ENCODE peak calls at places on chromosomes 13 and 19, in nine cellular contexts. W, A, X, Q, L, J, E, Z and T are unnamed samples.
A peak's percentile ranks its signal among the peaks of the same experiment; 100 is the strongest.

GRCh38 chr19:41933693-41934426 is 5.6 kb upstream of the ERFL start:
- DNase-seq in Z (no peak), W (no peak), J (no peak), E (no peak), Q (no peak), A (no peak), L (no peak), X (no peak), T (no peak)

GRCh38 chr13:88592105-88592504 is 920.9 kb downstream of the SLITRK5 start:
- DNase-seq in J (no peak), E (no peak), L (no peak), X (no peak), Z (no peak), A (no peak), W (no peak), Q (no peak), T (peak; percentile 59)

GRCh38 chr13:107807306-107808073 is 407.8 kb downstream of the LIG4 start:
- DNase-seq in W (no peak), X (no peak), J (no peak), Q (no peak), A (no peak), L (no peak), Z (no peak), E (no peak), T (no peak)

GRCh38 chr13:80533175-80533574 is 192.2 kb upstream of the SPRY2 start:
- DNase-seq in W (no peak), L (no peak), A (no peak), E (no peak), X (no peak), Z (no peak), Q (no peak), J (peak; percentile 57), T (no peak)

GRCh38 chr13:61410669-61411297 is 4.9 kb downstream of the PCDH20 start:
- DNase-seq in A (no peak), Q (peak; percentile 31), J (no peak), L (no peak), W (no peak), Z (no peak), X (no peak), E (no peak), T (no peak)

GRCh38 chr13:107124129-107124718 is 556.3 kb upstream of the ARGLU1 start:
- DNase-seq in J (no peak), Z (no peak), E (no peak), Q (peak; percentile 38), A (no peak), L (no peak), W (no peak), X (no peak), T (peak; percentile 3)

GRCh38 chr19:46928951-46929350 is 68.2 kb downstream of the ARHGAP35 start:
- DNase-seq in L (no peak), X (no peak), W (no peak), Q (no peak), E (no peak), Z (no peak), A (no peak), J (no peak), T (no peak)

GRCh38 chr19:13195678-13196077 is 45.5 kb downstream of the IER2 start:
- DNase-seq in J (no peak), X (no peak), W (no peak), L (no peak), A (peak; percentile 88), E (peak; percentile 29), Q (peak; percentile 61), Z (no peak), T (no peak)

GRCh38 chr19:7099597-7099921 is 30.1 kb downstream of the ZNF557 start:
- DNase-seq in L (no peak), Z (no peak), J (no peak), X (no peak), W (no peak), Q (no peak), A (no peak), E (no peak), T (no peak)

GRCh38 chr13:98352226-98352625 is 175.2 kb upstream of the RNF113B start:
- DNase-seq in Q (no peak), A (no peak), J (no peak), X (no peak), W (no peak), E (no peak), L (no peak), Z (no peak), T (no peak)

GRCh38 chr19:41965127-41965526 is 6.0 kb upstream of the RABAC1 start:
- DNase-seq in Z (no peak), J (no peak), W (no peak), E (no peak), A (no peak), L (no peak), Q (no peak), X (no peak), T (no peak)

GRCh38 chr19:47564081-47564480 is 8.9 kb downstream of the ZNF541 start:
- DNase-seq in W (no peak), A (peak; percentile 86), L (no peak), J (no peak), Z (no peak), E (no peak), Q (no peak), X (no peak), T (no peak)

GRCh38 chr19:17513801-17514200 is 2.4 kb downstream of the PGLS start:
- DNase-seq in X (no peak), A (no peak), L (no peak), W (no peak), Z (no peak), J (no peak), Q (no peak), E (peak; percentile 55), T (peak; percentile 34)

GRCh38 chr13:111577429-111577828 is 257.0 kb downstream of the TEX29 start:
- DNase-seq in A (no peak), W (no peak), Q (no peak), L (no peak), Z (no peak), X (no peak), J (no peak), E (no peak), T (no peak)

GRCh38 chr19:17721821-17722220 is 2.5 kb downstream of the MAP1S start:
- DNase-seq in Q (no peak), J (no peak), L (no peak), A (no peak), Z (peak; percentile 79), W (no peak), E (no peak), X (no peak), T (no peak)

DNA sequence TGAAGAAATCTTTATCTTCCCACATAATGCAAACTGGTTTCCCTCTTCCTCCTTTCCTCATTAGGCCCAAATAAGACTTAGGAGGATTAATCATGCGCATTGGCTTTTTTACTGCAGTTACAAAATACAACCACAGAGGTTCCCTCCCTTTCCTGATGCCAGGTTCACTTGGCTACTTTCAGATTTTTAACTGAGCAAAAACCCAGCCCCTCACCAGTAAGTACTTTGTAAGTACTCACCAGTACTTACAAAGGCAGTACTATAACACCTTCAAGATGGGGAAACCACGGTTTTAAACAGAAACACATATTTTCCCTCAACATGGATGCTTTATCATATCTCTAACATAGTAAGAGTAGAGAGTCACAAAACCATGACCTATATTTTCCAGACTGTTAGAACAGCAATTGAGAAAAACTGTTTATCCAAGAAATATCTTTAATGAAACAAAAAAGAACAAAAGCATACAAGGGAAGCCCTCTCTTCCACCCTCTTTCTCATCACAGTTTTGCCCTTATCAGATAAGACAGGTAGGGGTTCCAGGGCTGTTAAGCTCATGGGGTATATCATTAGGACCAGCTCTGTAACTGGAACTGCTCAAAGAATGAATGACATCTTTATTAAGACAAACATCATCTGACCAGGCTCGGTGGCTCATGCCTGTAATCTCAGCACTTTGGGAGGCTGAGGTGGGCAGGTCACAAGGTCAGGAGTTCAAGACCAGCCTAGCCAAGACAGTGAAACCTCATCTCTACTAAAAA is 12.7 kb downstream of the FOXO1 start:
- DNase-seq in W (no peak), E (no peak), Q (no peak), Z (no peak), J (no peak), L (no peak), X (no peak), A (no peak), T (no peak)
- H3K4me1 ChIP-seq in W (peaks cover 37% of the 10 kb centered on the region), E (no peaks in the 10 kb centered on the region), Q (peaks cover 17% of the 10 kb centered on the region), Z (peaks cover 57% of the 10 kb centered on the region), J (peaks cover 13% of the 10 kb centered on the region), L (peaks cover 63% of the 10 kb centered on the region), X (peaks cover 60% of the 10 kb centered on the region), A (peaks cover 32% of the 10 kb centered on the region), T (peaks cover 11% of the 10 kb centered on the region)

DNA sequence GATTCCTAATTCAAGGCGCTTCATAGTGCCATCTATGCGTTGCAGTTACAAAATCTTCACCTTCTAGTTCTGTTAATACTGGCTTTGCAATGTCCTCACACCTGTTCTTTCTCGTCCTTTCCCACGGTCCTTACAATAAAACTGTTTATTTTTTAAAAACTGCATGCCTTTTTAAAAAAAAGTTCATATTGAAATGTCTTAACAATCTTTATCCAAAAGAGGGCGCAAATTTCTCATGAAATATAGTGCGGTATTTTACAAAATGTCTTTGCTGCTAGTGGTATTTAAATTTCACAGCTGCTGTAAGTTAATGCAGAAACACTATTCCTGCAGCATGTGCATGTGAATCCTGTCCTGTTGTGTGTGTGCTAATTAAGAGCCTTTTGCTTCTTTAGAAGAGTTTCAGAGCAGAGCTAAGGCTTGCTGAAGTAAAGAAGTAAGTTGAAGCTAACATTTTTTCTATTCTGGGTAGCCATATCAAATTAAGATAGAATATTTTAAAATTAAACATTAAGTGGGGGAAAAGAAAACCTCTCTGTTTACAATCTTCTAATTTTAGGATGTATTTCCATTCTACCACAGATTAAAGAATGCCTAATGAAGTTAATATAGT is 15.8 kb upstream of the CLDN10 start:
- DNase-seq in J (no peak), E (no peak), L (no peak), X (no peak), Q (peak; percentile 43), A (no peak), Z (no peak), W (no peak), T (no peak)
- TF ChIP-seq CTCF in J (no peak), E (peak; percentile 62), L (peak; percentile 30), X (peak; percentile 28), Q (peak; percentile 49), A (no peak), Z (peak; percentile 58), W (no peak), T (peak; percentile 67)

GRCh38 chr13:66114127-66114526 is 1116.0 kb downstream of the PCDH9 start:
- DNase-seq in W (no peak), Q (no peak), Z (no peak), J (no peak), L (no peak), A (no peak), E (no peak), X (no peak), T (no peak)

GRCh38 chr13:66106246-66106645 is 1123.9 kb downstream of the PCDH9 start:
- DNase-seq in J (no peak), Q (no peak), X (no peak), L (no peak), E (no peak), A (no peak), W (no peak), Z (no peak), T (no peak)

GRCh38 chr13:66117573-66117972 is 1112.6 kb downstream of the PCDH9 start:
- DNase-seq in Q (no peak), Z (no peak), A (no peak), L (no peak), E (no peak), X (no peak), J (no peak), W (no peak), T (no peak)

GRCh38 chr13:66111628-66112027 is 1118.5 kb downstream of the PCDH9 start:
- DNase-seq in J (no peak), Z (no peak), A (no peak), E (no peak), X (no peak), L (no peak), Q (no peak), W (no peak), T (no peak)
- H3K4me1 ChIP-seq in J (no peaks in the 10 kb centered on the region), Z (no peaks in the 10 kb centered on the region), A (no peaks in the 10 kb centered on the region), E (no peaks in the 10 kb centered on the region), X (peaks cover 15% of the 10 kb centered on the region), L (no peaks in the 10 kb centered on the region), Q (no peaks in the 10 kb centered on the region), W (no peaks in the 10 kb centered on the region), T (no peaks in the 10 kb centered on the region)

GRCh38 chr19:377801-378581 is 31.0 kb downstream of the C2CD4C start:
- DNase-seq in W (no peak), L (no peak), Q (no peak), J (no peak), Z (no peak), X (no peak), E (no peak), A (no peak), T (no peak)
- TF ChIP-seq CTCF in W (no peak), L (no peak), Q (no peak), J (no peak), Z (no peak), X (no peak), E (no peak), A (no peak), T (peak; percentile 27)